ENCODE peak calls at places on chromosomes 13 and 19, in five cellular contexts. One of them, this sample, is unnamed.

GRCh38 chr19:38433268-38433733 is at the start of gene RYR1:
- DNase-seq in BE2C: peak; percentile 66
- DNase-seq in mammary epithelial cell: no peak
- DNase-seq in neural progenitor cell: peak; percentile 95
- DNase-seq in IMR-90: no peak
- DNase-seq in this sample: peak; percentile 20

GRCh38 chr19:1140673-1141072 is 33.4 kb downstream of the SBNO2 start:
- DNase-seq in BE2C: no peak
- DNase-seq in IMR-90: no peak
- DNase-seq in neural progenitor cell: no peak
- DNase-seq in mammary epithelial cell: no peak
- DNase-seq in this sample: no peak

GRCh38 chr19:18915639-18916038 is 3.5 kb downstream of the COPE start:
- DNase-seq in neural progenitor cell: peak; percentile 69
- DNase-seq in mammary epithelial cell: peak; percentile 32
- DNase-seq in BE2C: peak; percentile 78
- DNase-seq in IMR-90: peak; percentile 30
- DNase-seq in this sample: peak; percentile 64

GRCh38 chr19:19405919-19406877 is 723 bp downstream of the GATAD2A start:
- DNase-seq in mammary epithelial cell: peak; percentile 50
- DNase-seq in BE2C: peak; percentile 67
- DNase-seq in IMR-90: peak; percentile 60
- DNase-seq in neural progenitor cell: peak; percentile 80
- DNase-seq in this sample: peak; percentile 41

GRCh38 chr19:41995959-41996797 is 2.1 kb upstream of the ATP1A3 start:
- DNase-seq in IMR-90: no peak
- DNase-seq in mammary epithelial cell: no peak
- DNase-seq in neural progenitor cell: peak; percentile 92
- DNase-seq in BE2C: peak; percentile 82
- DNase-seq in this sample: no peak

GRCh38 chr13:40668335-40668734 is 1.9 kb upstream of the FOXO1 start:
- DNase-seq in BE2C: no peak
- DNase-seq in neural progenitor cell: peak; percentile 58
- DNase-seq in mammary epithelial cell: no peak
- DNase-seq in IMR-90: no peak
- DNase-seq in this sample: peak; percentile 36

GRCh38 chr13:106095406-106095805 is 440.1 kb downstream of the EFNB2 start:
- DNase-seq in neural progenitor cell: no peak
- DNase-seq in mammary epithelial cell: no peak
- DNase-seq in IMR-90: no peak
- DNase-seq in BE2C: no peak
- DNase-seq in this sample: no peak

GRCh38 chr13:112174476-112175110 is 107.6 kb downstream of the SOX1 start:
- DNase-seq in IMR-90: no peak
- DNase-seq in BE2C: no peak
- DNase-seq in neural progenitor cell: no peak
- DNase-seq in mammary epithelial cell: no peak
- DNase-seq in this sample: no peak

GRCh38 chr19:12944064-12944674 is 1.5 kb upstream of the RAD23A start:
- DNase-seq in mammary epithelial cell: no peak
- DNase-seq in BE2C: no peak
- DNase-seq in neural progenitor cell: no peak
- DNase-seq in IMR-90: no peak
- DNase-seq in this sample: no peak

GRCh38 chr19:14517840-14518505 is at the start of gene DNAJB1:
- DNase-seq in mammary epithelial cell: peak; percentile 93
- DNase-seq in neural progenitor cell: peak; percentile 79
- DNase-seq in BE2C: peak; percentile 75
- DNase-seq in IMR-90: peak; percentile 64
- DNase-seq in this sample: peak; percentile 78

GRCh38 chr19:57708641-57709354 is at the start of gene ZNF154:
- DNase-seq in IMR-90: peak; percentile 67
- DNase-seq in neural progenitor cell: peak; percentile 94
- DNase-seq in BE2C: no peak
- DNase-seq in mammary epithelial cell: no peak
- DNase-seq in this sample: peak; percentile 55

GRCh38 chr13:99218969-99219368 is 18.3 kb downstream of the UBAC2 start:
- DNase-seq in IMR-90: no peak
- DNase-seq in BE2C: no peak
- DNase-seq in neural progenitor cell: no peak
- DNase-seq in mammary epithelial cell: no peak
- DNase-seq in this sample: no peak

GRCh38 chr19:48400018-48400742 is 6.7 kb downstream of the GRIN2D start:
- DNase-seq in neural progenitor cell: peak; percentile 75
- DNase-seq in BE2C: peak; percentile 63
- DNase-seq in mammary epithelial cell: peak; percentile 51
- DNase-seq in IMR-90: peak; percentile 55
- DNase-seq in this sample: peak; percentile 74

GRCh38 chr19:32203161-32203560 is 142.2 kb upstream of the ZNF507 start:
- DNase-seq in mammary epithelial cell: no peak
- DNase-seq in IMR-90: no peak
- DNase-seq in BE2C: no peak
- DNase-seq in neural progenitor cell: no peak
- DNase-seq in this sample: no peak

GRCh38 chr19:676343-677105 is at the start of gene FSTL3:
- DNase-seq in BE2C: no peak
- DNase-seq in IMR-90: no peak
- DNase-seq in mammary epithelial cell: peak; percentile 24
- DNase-seq in neural progenitor cell: peak; percentile 52
- DNase-seq in this sample: peak; percentile 32

GRCh38 chr13:99258210-99258860 is at the start of gene GPR18:
- DNase-seq in mammary epithelial cell: no peak
- DNase-seq in BE2C: no peak
- DNase-seq in IMR-90: peak; percentile 24
- DNase-seq in neural progenitor cell: no peak
- DNase-seq in this sample: no peak

DNA sequence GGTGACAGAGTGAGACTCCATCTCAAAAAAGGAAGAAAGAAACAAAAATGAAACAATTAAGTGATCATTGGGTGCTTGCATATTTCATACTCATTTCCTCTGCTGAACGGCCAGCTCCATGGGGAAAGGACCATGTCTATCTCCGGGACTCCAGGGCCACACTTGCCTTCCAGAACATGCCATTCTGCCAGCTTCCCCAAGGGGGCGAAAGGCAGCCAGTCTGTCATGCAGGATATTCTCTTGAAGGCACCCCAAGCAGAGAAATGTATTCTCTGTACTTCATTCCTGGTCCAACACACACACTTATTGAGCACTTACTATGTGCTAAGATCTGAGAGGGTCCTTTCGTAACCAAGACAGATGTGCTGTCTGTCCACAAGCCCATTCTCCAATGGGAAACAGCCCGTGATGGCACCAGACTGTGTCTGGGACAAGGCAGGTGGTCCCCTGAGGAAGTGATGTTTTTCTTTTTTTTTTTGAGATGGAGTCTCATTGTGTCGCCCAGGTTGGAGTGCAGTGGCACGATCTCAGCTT is 10.2 kb upstream of the CARM1 start:
- DNase-seq in BE2C: peak; percentile 54
- DNase-seq in neural progenitor cell: peak; percentile 45
- DNase-seq in mammary epithelial cell: no peak
- DNase-seq in IMR-90: no peak
- DNase-seq in this sample: peak; percentile 51
- TF ChIP-seq CTCF in BE2C: peak; percentile 62
- TF ChIP-seq CTCF in neural progenitor cell: peak; percentile 53
- TF ChIP-seq CTCF in mammary epithelial cell: peak; percentile 44
- TF ChIP-seq CTCF in IMR-90: peak; percentile 38
- TF ChIP-seq CTCF in this sample: peak; percentile 57

GRCh38 chr13:58884810-58885209 is 1253.3 kb downstream of the PCDH17 start:
- DNase-seq in IMR-90: no peak
- DNase-seq in BE2C: no peak
- DNase-seq in mammary epithelial cell: no peak
- DNase-seq in neural progenitor cell: peak; percentile 50
- DNase-seq in this sample: no peak
- H3K4me3 ChIP-seq in IMR-90: no peak overlapping the region
- H3K4me3 ChIP-seq in BE2C: no peak overlapping the region
- H3K4me3 ChIP-seq in mammary epithelial cell: no peak overlapping the region
- H3K4me3 ChIP-seq in neural progenitor cell: no peak overlapping the region
- H3K4me3 ChIP-seq in this sample: no peak overlapping the region

GRCh38 chr13:52949044-52949443 is 79.6 kb upstream of the OLFM4 start:
- DNase-seq in BE2C: no peak
- DNase-seq in neural progenitor cell: no peak
- DNase-seq in mammary epithelial cell: no peak
- DNase-seq in IMR-90: no peak
- DNase-seq in this sample: no peak
- TF ChIP-seq CTCF in BE2C: no peak
- TF ChIP-seq CTCF in neural progenitor cell: no peak
- TF ChIP-seq CTCF in mammary epithelial cell: no peak
- TF ChIP-seq CTCF in IMR-90: no peak
- TF ChIP-seq CTCF in this sample: no peak

GRCh38 chr19:40802300-40803169 is 3.5 kb downstream of the EGLN2 start:
- DNase-seq in BE2C: peak; percentile 65
- DNase-seq in IMR-90: no peak
- DNase-seq in mammary epithelial cell: no peak
- DNase-seq in neural progenitor cell: no peak
- DNase-seq in this sample: peak; percentile 30

GRCh38 chr19:40803857-40804782 is 5.1 kb downstream of the EGLN2 start:
- DNase-seq in IMR-90: no peak
- DNase-seq in mammary epithelial cell: no peak
- DNase-seq in BE2C: no peak
- DNase-seq in neural progenitor cell: no peak
- DNase-seq in this sample: no peak

GRCh38 chr19:40804783-40805242 is 5.8 kb downstream of the EGLN2 start:
- DNase-seq in BE2C: no peak
- DNase-seq in IMR-90: no peak
- DNase-seq in neural progenitor cell: no peak
- DNase-seq in mammary epithelial cell: no peak
- DNase-seq in this sample: no peak

GRCh38 chr19:40801449-40802299 is 2.7 kb downstream of the EGLN2 start:
- DNase-seq in IMR-90: no peak
- DNase-seq in mammary epithelial cell: no peak
- DNase-seq in BE2C: no peak
- DNase-seq in neural progenitor cell: no peak
- DNase-seq in this sample: no peak

GRCh38 chr19:40803170-40803856 is 4.3 kb downstream of the EGLN2 start:
- DNase-seq in neural progenitor cell: no peak
- DNase-seq in BE2C: no peak
- DNase-seq in mammary epithelial cell: no peak
- DNase-seq in IMR-90: no peak
- DNase-seq in this sample: no peak
- H3K4me3 ChIP-seq in neural progenitor cell: no peak overlapping the region
- H3K4me3 ChIP-seq in BE2C: no peak overlapping the region
- H3K4me3 ChIP-seq in mammary epithelial cell: no peak overlapping the region
- H3K4me3 ChIP-seq in IMR-90: no peak overlapping the region
- H3K4me3 ChIP-seq in this sample: no peak overlapping the region

GRCh38 chr19:15812059-15812722 is 3.3 kb downstream of the OR10H1 start:
- DNase-seq in neural progenitor cell: no peak
- DNase-seq in IMR-90: no peak
- DNase-seq in BE2C: no peak
- DNase-seq in mammary epithelial cell: peak; percentile 32
- DNase-seq in this sample: peak; percentile 52
- TF ChIP-seq CTCF in neural progenitor cell: no peak
- TF ChIP-seq CTCF in IMR-90: no peak
- TF ChIP-seq CTCF in BE2C: no peak
- TF ChIP-seq CTCF in mammary epithelial cell: peak; percentile 65
- TF ChIP-seq CTCF in this sample: peak; percentile 63

This sample was measured in epithelial cell of esophagus.